ENCODE peak calls at places on chromosomes 6 and 20, in ten cellular contexts. K is Peyer's patch, Q is ovary, A is A549, L is spleen, R is prostate gland, E is heart left ventricle, T is stomach, G is upper lobe of left lung, X is IMR-90. C is an unnamed sample.
A peak's percentile ranks its signal among the peaks of the same experiment; 100 is the strongest.

GRCh38 chr6:24910850-24911712 is 24.7 kb downstream of the RIPOR2 start:
- DNase-seq in K (peak; percentile 52), E (peak; percentile 74), G (peak; percentile 72), R (peak; percentile 63), Q (peak; percentile 54), X (peak; percentile 65), L (peak; percentile 91), T (peak; percentile 61), A (no peak), C (peak; percentile 81)

GRCh38 chr20:19958243-19958642 is 58.9 kb upstream of the NAA20 start:
- DNase-seq in X (no peak), A (no peak), K (no peak), T (no peak), L (no peak), Q (no peak), E (no peak), R (peak; percentile 72), G (no peak), C (peak; percentile 42)

GRCh38 chr6:147738089-147738488 is 229.6 kb downstream of the SAMD5 start:
- DNase-seq in T (no peak), G (no peak), K (no peak), L (no peak), E (no peak), Q (no peak), A (no peak), X (no peak), R (peak; percentile 4), C (no peak)

GRCh38 chr6:5398530-5398929 is 137.2 kb downstream of the FARS2 start:
- DNase-seq in A (peak; percentile 39), R (no peak), X (peak; percentile 61), K (no peak), Q (no peak), T (no peak), L (no peak), G (no peak), E (no peak), C (no peak)

GRCh38 chr6:157488635-157489226 is 107.7 kb downstream of the ZDHHC14 start:
- DNase-seq in G (no peak), K (no peak), R (peak; percentile 21), E (no peak), L (no peak), X (no peak), T (no peak), A (no peak), Q (no peak), C (no peak)

GRCh38 chr6:157070403-157071107 is 252.8 kb downstream of the TMEM242 start:
- DNase-seq in X (no peak), L (no peak), K (no peak), A (no peak), G (no peak), R (no peak), Q (no peak), E (no peak), T (no peak), C (no peak)

GRCh38 chr6:16187185-16187584 is 51.2 kb upstream of the GMPR start:
- DNase-seq in Q (no peak), E (no peak), K (no peak), R (no peak), A (no peak), T (no peak), G (no peak), L (no peak), X (no peak), C (no peak)

GRCh38 chr6:84522135-84522535 is 242.3 kb downstream of the TBX18 start:
- DNase-seq in E (no peak), Q (no peak), K (no peak), R (no peak), G (no peak), T (no peak), L (no peak), A (peak; percentile 69), X (peak; percentile 69), C (no peak)

GRCh38 chr6:143005816-143006215 is 54.9 kb upstream of the AIG1 start:
- DNase-seq in Q (no peak), E (no peak), G (no peak), X (no peak), L (no peak), A (no peak), T (no peak), K (no peak), R (no peak), C (no peak)

GRCh38 chr6:43076093-43076927 is at the start of gene PTK7:
- DNase-seq in G (peak; percentile 47), X (peak; percentile 54), T (peak; percentile 48), Q (peak; percentile 87), K (no peak), A (peak; percentile 28), R (peak; percentile 70), L (no peak), E (peak; percentile 46), C (peak; percentile 77)
- H3K27ac ChIP-seq in G (peak within 1 kb of the TSS; percentile 78), X (peak within 1 kb of the TSS; percentile 98), T (peak within 1 kb of the TSS; percentile 44), Q (peak within 1 kb of the TSS; percentile 49), K (peak within 1 kb of the TSS; percentile 65), A (peak within 1 kb of the TSS; percentile 86), R (peak within 1 kb of the TSS; percentile 68), L (peak within 1 kb of the TSS; percentile 79), E (no peak within 1 kb of the TSS), C (no peak within 1 kb of the TSS)

GRCh38 chr20:64257107-64257757 is 1.7 kb downstream of the PCMTD2 start:
- DNase-seq in X (no peak), Q (peak; percentile 10), G (no peak), K (no peak), T (no peak), R (no peak), A (no peak), E (no peak), L (peak; percentile 47), C (no peak)

GRCh38 chr20:64256282-64256947 is 867 bp downstream of the PCMTD2 start:
- DNase-seq in E (no peak), K (no peak), X (peak; percentile 10), R (no peak), L (peak; percentile 70), G (no peak), T (no peak), A (no peak), Q (peak; percentile 11), C (no peak)

GRCh38 chr20:64254571-64255360 is 782 bp upstream of the PCMTD2 start:
- DNase-seq in K (no peak), E (no peak), R (no peak), G (no peak), Q (peak; percentile 24), T (no peak), L (peak; percentile 79), A (no peak), X (no peak), C (no peak)

GRCh38 chr20:64254156-64254555 is 1.4 kb upstream of the PCMTD2 start:
- DNase-seq in K (no peak), Q (no peak), A (no peak), T (no peak), L (no peak), X (no peak), R (no peak), G (no peak), E (no peak), C (no peak)

DNA sequence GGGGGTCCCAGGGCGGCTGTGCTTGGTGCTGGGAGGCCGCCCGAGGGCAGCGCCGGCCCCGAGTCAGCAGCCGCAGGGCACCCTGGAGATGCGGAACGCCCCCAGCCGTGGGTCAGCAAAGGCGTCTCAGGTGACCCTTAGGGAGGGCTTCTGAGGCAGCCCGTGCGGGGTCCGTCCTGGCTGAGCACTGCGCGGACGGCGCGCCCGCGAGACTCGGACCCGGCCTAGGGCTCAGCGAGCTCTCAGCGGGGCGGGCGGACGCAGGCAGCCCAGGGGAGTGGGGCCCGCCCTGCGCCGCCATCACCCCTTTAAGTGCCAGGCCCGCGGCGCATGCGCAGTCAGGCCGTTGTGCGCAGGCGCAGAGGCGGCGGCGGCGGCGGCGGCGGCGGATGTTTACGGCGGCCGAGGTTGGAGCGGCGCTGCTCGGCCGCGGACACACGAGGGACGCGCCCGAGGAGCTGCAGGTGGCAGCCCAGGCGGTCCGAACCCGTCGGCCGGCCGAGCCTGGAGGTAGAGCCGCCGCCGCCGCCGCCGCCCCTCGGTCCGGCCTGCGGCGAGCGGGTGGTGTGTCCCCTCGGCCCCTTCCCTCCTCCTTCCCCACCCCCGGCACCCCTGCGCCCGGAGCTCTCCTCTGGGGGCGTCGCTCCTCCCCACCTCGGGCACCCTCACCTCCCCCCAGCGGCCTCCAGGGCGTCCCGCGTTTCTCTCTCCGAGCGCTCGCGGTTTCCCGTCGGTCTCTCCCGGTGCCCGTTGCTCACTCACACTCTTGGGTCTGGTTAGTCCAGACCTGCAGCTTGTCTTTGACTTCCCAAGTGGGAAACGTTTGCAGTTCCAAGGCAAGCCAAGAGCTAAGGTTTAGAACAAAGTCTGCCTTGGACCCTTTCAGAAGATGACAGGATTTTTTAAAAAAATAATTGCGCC is at the start of gene PCMTD2:
- DNase-seq in T (peak; percentile 85), A (peak; percentile 87), E (peak; percentile 86), G (peak; percentile 82), R (peak; percentile 68), Q (peak; percentile 88), K (peak; percentile 77), L (peak; percentile 96), X (peak; percentile 68), C (peak; percentile 81)
- TF ChIP-seq POLR2A in T (no peak), A (peak; percentile 90), E (no peak), G (no peak), R (peak; percentile 75), Q (peak; percentile 51), K (no peak), L (peak; percentile 50), X (no peak), C (peak; percentile 39)

GRCh38 chr20:44008806-44009678 is 94.4 kb downstream of the TOX2 start:
- DNase-seq in G (no peak), A (peak; percentile 49), K (no peak), L (no peak), Q (no peak), T (no peak), X (no peak), R (no peak), E (no peak), C (no peak)
- H3K27ac ChIP-seq in G (no peak overlapping the region), A (peak overlapping the region; percentile 50), K (no peak overlapping the region), L (no peak overlapping the region), Q (no peak overlapping the region), T (no peak overlapping the region), X (no peak overlapping the region), R (no peak overlapping the region), E (no peak overlapping the region), C (no peak overlapping the region)

GRCh38 chr20:62814709-62815065 is 2.2 kb upstream of the COL9A3 start:
- DNase-seq in X (no peak), L (no peak), A (no peak), R (no peak), K (no peak), E (no peak), G (no peak), T (no peak), Q (no peak), C (no peak)

GRCh38 chr20:62816879-62817873 is at the start of gene COL9A3:
- DNase-seq in R (no peak), E (no peak), L (no peak), A (no peak), Q (no peak), T (no peak), G (no peak), K (no peak), X (no peak), C (peak; percentile 61)

GRCh38 chr20:62815066-62815991 is 1.5 kb upstream of the COL9A3 start:
- DNase-seq in Q (no peak), R (no peak), G (no peak), E (no peak), K (no peak), L (no peak), A (no peak), X (peak; percentile 41), T (no peak), C (peak; percentile 58)

GRCh38 chr20:62817975-62818591 is 1.2 kb downstream of the COL9A3 start:
- DNase-seq in K (no peak), Q (no peak), G (no peak), R (no peak), E (no peak), L (no peak), T (no peak), X (no peak), A (no peak), C (no peak)

GRCh38 chr20:62816031-62816878 is 595 bp upstream of the COL9A3 start:
- DNase-seq in X (peak; percentile 17), Q (no peak), G (no peak), E (no peak), A (no peak), T (no peak), L (no peak), R (no peak), K (no peak), C (no peak)
- TF ChIP-seq POLR2A in X (no peak), Q (no peak), G (no peak), E (no peak), A (no peak), T (no peak), L (no peak), R (no peak), K (no peak), C (no peak)